ENCODE peak calls at places on chromosomes 6 and 20, in four cellular contexts. W is K562, Q is GM12878, P is HepG2. N is an unnamed sample.

GRCh38 chr20:1494436-1494835 is 3.2 kb upstream of the SIRPB2 start:
- DNase-seq in P (no peak), Q (no peak), W (no peak), N (no peak)

GRCh38 chr20:1945134-1945618 is 48.7 kb downstream of the PDYN start:
- DNase-seq in Q (no peak), P (no peak), W (no peak), N (no peak)

GRCh38 chr6:42046491-42047219 is 3.7 kb upstream of the TAF8 start:
- DNase-seq in W (peak), Q (no peak), P (no peak), N (no peak)

GRCh38 chr20:62303327-62304226 is 780 bp downstream of the ADRM1 start:
- DNase-seq in P (peak), W (no peak), Q (no peak), N (no peak)

GRCh38 chr6:147676468-147676867 is 168.0 kb downstream of the SAMD5 start:
- DNase-seq in P (no peak), Q (no peak), W (no peak), N (no peak)

GRCh38 chr20:51570755-51571469 is 28.4 kb upstream of the NFATC2 start:
- DNase-seq in W (no peak), P (no peak), Q (no peak), N (no peak)

GRCh38 chr6:108097882-108098281 is 23.3 kb upstream of the OSTM1 start:
- DNase-seq in Q (no peak), P (no peak), W (no peak), N (no peak)

GRCh38 chr6:98636941-98637340 is 197.4 kb upstream of the POU3F2 start:
- DNase-seq in Q (no peak), P (no peak), W (no peak), N (no peak)

GRCh38 chr6:10478187-10479040 is 42.7 kb upstream of the GCNT2 start:
- DNase-seq in P (peak), W (peak), Q (no peak), N (no peak)

GRCh38 chr6:10610289-10610688 is 84.1 kb downstream of the C6orf52 start:
- DNase-seq in Q (no peak), P (no peak), W (no peak), N (no peak)

GRCh38 chr6:96499781-96500180 is 21.8 kb upstream of the UFL1 start:
- DNase-seq in Q (no peak), W (no peak), P (no peak), N (peak)

GRCh38 chr6:102389994-102390393 is 996.5 kb downstream of the GRIK2 start:
- DNase-seq in P (no peak), Q (no peak), W (no peak), N (no peak)

GRCh38 chr6:133300896-133301295 is 59.7 kb downstream of the EYA4 start:
- DNase-seq in Q (no peak), W (no peak), P (no peak), N (no peak)

GRCh38 chr6:115195239-115195638 is 852.4 kb upstream of the HS3ST5 start:
- DNase-seq in Q (no peak), P (no peak), W (no peak), N (no peak)

GRCh38 chr6:161079566-161080262 is 88.1 kb downstream of the MAP3K4 start:
- DNase-seq in Q (no peak), W (no peak), P (no peak), N (no peak)

GRCh38 chr6:63351995-63352586 is 32.3 kb upstream of the LGSN start:
- DNase-seq in P (peak), Q (peak), W (no peak), N (no peak)

GRCh38 chr20:50351541-50351940 is 158.6 kb upstream of the PTPN1 start:
- DNase-seq in P (no peak), W (no peak), Q (no peak), N (no peak)

GRCh38 chr20:62740286-62741141 is 31.9 kb downstream of the NTSR1 start:
- DNase-seq in Q (peak), P (peak), W (peak), N (peak)

GRCh38 chr20:16351415-16351814 is 221.8 kb downstream of the KIF16B start:
- DNase-seq in Q (no peak), W (no peak), P (no peak), N (no peak)

GRCh38 chr20:41888434-41888833 is 270.3 kb upstream of the CHD6 start:
- DNase-seq in Q (no peak), P (no peak), W (no peak), N (no peak)

GRCh38 chr6:162621246-162621645 is 106.3 kb downstream of the PRKN start:
- DNase-seq in P (peak), W (no peak), Q (no peak), N (no peak)

GRCh38 chr6:93272201-93272600 is 147.2 kb downstream of the EPHA7 start:
- DNase-seq in Q (no peak), P (no peak), W (no peak), N (no peak)

GRCh38 chr6:3844097-3844463 is 5.1 kb upstream of the FAM50B start:
- DNase-seq in W (no peak), P (no peak), Q (no peak), N (no peak)

GRCh38 chr6:89321571-89321970 is 6.5 kb upstream of the GABRR2 start:
- DNase-seq in Q (peak), P (peak), W (peak), N (no peak)

GRCh38 chr6:40426341-40427066 is 160.7 kb downstream of the LRFN2 start:
- DNase-seq in Q (no peak), P (no peak), W (no peak), N (no peak)

GRCh38 chr20:35618372-35619131 is 2.9 kb downstream of the SPAG4 start:
- DNase-seq in Q (no peak), P (no peak), W (no peak), N (peak)
- TF ChIP-seq CREM in Q (no peak), P (no peak), W (no peak), N (no peak)

GRCh38 chr20:4645109-4645508 is 76.6 kb upstream of the PRND start:
- DNase-seq in W (no peak), P (no peak), Q (no peak), N (no peak)

GRCh38 chr20:4649941-4650681 is 71.6 kb upstream of the PRND start:
- DNase-seq in Q (no peak), P (no peak), W (no peak), N (no peak)

GRCh38 chr20:4645621-4646020 is 76.1 kb upstream of the PRND start:
- DNase-seq in P (no peak), W (no peak), Q (no peak), N (no peak)
- TF ChIP-seq SP1 in P (no peak), W (no peak), Q (no peak), N (no peak)

GRCh38 chr6:1089860-1090259 is 222.0 kb upstream of the FOXQ1 start:
- DNase-seq in P (no peak), W (no peak), Q (no peak), N (no peak)

GRCh38 chr6:1088441-1089001 is 223.4 kb upstream of the FOXQ1 start:
- DNase-seq in W (no peak), Q (no peak), P (no peak), N (no peak)

GRCh38 chr6:1086446-1086845 is 225.5 kb upstream of the FOXQ1 start:
- DNase-seq in Q (no peak), W (no peak), P (no peak), N (no peak)

GRCh38 chr6:1091905-1092304 is 220.0 kb upstream of the FOXQ1 start:
- DNase-seq in P (no peak), W (no peak), Q (no peak), N (no peak)

DNA sequence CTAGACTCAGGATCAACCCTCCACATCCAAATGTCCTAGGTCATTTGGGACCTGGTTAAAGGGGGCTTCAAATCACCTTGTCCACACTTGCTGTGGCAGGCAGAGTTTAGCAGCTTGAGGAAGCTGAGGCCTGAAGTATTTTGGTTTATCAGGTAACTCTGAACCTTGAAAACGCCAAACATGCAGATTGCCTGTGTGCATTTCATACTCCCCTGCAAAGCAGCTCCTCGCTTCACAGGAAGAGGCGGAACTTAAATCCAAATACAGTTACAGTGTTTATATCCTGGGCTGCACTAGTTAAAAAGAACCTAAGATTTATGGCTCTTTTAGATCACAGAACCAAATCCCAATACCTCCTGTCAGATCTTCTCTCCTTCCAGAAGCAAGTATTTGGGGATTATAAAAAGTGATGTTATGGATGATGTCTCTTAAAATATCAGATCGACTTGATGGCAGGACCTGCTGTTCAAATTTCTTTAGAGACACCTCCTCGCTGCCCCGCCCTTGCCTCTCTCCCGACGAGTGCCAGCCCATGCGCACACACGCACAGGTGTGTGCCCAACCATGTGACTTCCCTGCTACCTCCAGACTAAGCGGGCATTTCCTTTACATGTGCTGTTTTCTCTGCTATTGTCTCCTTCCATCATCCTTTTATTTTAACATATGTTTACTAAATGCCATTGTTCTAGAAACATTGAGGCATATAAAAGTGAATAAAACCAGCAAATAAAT is 224.6 kb upstream of the FOXQ1 start:
- DNase-seq in Q (no peak), P (no peak), W (no peak), N (no peak)
- TF ChIP-seq CREM in Q (no peak), P (no peak), W (no peak), N (no peak)

DNA sequence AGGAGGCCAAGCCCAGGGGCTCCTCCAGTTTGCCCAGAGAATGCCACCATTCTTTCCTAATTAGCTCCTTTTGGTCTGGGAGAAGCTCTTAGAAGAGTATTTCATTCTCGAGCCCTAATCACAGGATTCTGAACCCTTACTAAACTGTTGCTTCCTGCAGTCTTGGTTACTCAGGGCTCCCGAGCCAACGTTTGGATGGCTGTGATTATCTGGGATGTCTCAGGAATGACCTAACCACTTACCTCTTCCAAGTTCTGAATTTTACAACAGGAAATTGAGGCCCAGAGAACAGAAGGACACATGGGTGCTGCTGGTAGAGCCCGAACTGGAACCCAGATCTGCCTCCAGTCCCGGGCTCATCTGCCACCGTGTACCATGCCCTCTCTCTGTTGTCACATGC is 22.2 kb upstream of the PNPLA1 start:
- DNase-seq in P (no peak), Q (no peak), W (no peak), N (no peak)
- TF ChIP-seq SP1 in P (no peak), Q (no peak), W (no peak), N (no peak)

GRCh38 chr6:166939276-166939816 is 17.0 kb downstream of the RNASET2 start:
- DNase-seq in W (no peak), P (no peak), Q (no peak), N (no peak)
- TF ChIP-seq CREM in W (no peak), P (no peak), Q (no peak), N (no peak)